ENCODE peak calls at places on chromosomes 2 and 18, in nine cellular contexts. K, A, Q, G, N, H, M, C and U are unnamed samples.

GRCh38 chr2:54261537-54261936 is 5.5 kb upstream of the TSPYL6 start:
- DNase-seq in K (no peak), A (no peak), Q (no peak), G (peak; percentile 80), N (no peak), H (no peak), M (no peak), C (no peak), U (no peak)

GRCh38 chr2:180787330-180787729 is 193.1 kb upstream of the UBE2E3 start:
- DNase-seq in K (no peak), A (no peak), Q (no peak), G (no peak), N (no peak), H (no peak), M (no peak), C (no peak), U (no peak)

GRCh38 chr2:180222642-180223041 is 215.5 kb upstream of the CWC22 start:
- DNase-seq in K (no peak), A (no peak), Q (no peak), G (no peak), N (no peak), H (no peak), M (no peak), C (no peak), U (peak; percentile 62)

GRCh38 chr18:28175047-28175929 is 1.6 kb downstream of the CDH2 start:
- DNase-seq in K (peak; percentile 78), A (no peak), Q (peak; percentile 36), G (peak; percentile 74), N (no peak), H (no peak), M (peak; percentile 60), C (no peak), U (no peak)

GRCh38 chr2:215410932-215411285 is 25.0 kb downstream of the FN1 start:
- DNase-seq in K (no peak), A (no peak), Q (no peak), G (peak; percentile 57), N (no peak), H (peak; percentile 89), M (no peak), C (no peak), U (no peak)

GRCh38 chr18:23237524-23238151 is 102.4 kb downstream of the CABLES1 start:
- DNase-seq in K (peak; percentile 86), A (peak; percentile 60), Q (peak; percentile 57), G (no peak), N (no peak), H (no peak), M (peak; percentile 85), C (peak; percentile 81), U (peak; percentile 84)

GRCh38 chr2:65437392-65438135 is 5.2 kb upstream of the SPRED2 start:
- DNase-seq in K (no peak), A (no peak), Q (no peak), G (no peak), N (peak; percentile 69), H (no peak), M (no peak), C (no peak), U (no peak)

GRCh38 chr2:200609027-200609614 is 23.3 kb downstream of the AOX1 start:
- DNase-seq in K (no peak), A (no peak), Q (no peak), G (no peak), N (no peak), H (peak; percentile 24), M (peak; percentile 83), C (no peak), U (peak; percentile 73)

GRCh38 chr2:217941886-217942728 is 60.7 kb downstream of the TNS1 start:
- DNase-seq in K (peak; percentile 72), A (no peak), Q (no peak), G (no peak), N (no peak), H (no peak), M (no peak), C (no peak), U (no peak)

GRCh38 chr2:164710252-164710633 is 89.0 kb upstream of the GRB14 start:
- DNase-seq in K (no peak), A (no peak), Q (no peak), G (peak; percentile 57), N (no peak), H (no peak), M (no peak), C (no peak), U (no peak)

GRCh38 chr2:177666408-177666807 is 273.8 kb downstream of the AGPS start:
- DNase-seq in K (no peak), A (no peak), Q (no peak), G (no peak), N (no peak), H (no peak), M (no peak), C (no peak), U (no peak)

GRCh38 chr2:120926463-120927165 is 190.9 kb downstream of the GLI2 start:
- DNase-seq in K (no peak), A (no peak), Q (no peak), G (no peak), N (no peak), H (no peak), M (no peak), C (no peak), U (no peak)

GRCh38 chr2:144959416-144959815 is 439.5 kb upstream of the ZEB2 start:
- DNase-seq in K (no peak), A (no peak), Q (no peak), G (no peak), N (no peak), H (no peak), M (no peak), C (no peak), U (no peak)

GRCh38 chr2:129678751-129679150 is 300.7 kb upstream of the RAB6C start:
- DNase-seq in K (no peak), A (no peak), Q (no peak), G (no peak), N (no peak), H (no peak), M (no peak), C (no peak), U (no peak)

GRCh38 chr18:12598181-12598921 is 59.6 kb downstream of the SPIRE1 start:
- DNase-seq in K (no peak), A (no peak), Q (no peak), G (no peak), N (no peak), H (no peak), M (no peak), C (no peak), U (no peak)
- TF ChIP-seq POLR2AphosphoS5 in K (no peak), A (no peak), Q (no peak), G (no peak), N (no peak), H (no peak), M (no peak), C (no peak), U (no peak)

GRCh38 chr2:46277470-46278190 is 19.6 kb upstream of the EPAS1 start:
- DNase-seq in K (no peak), A (no peak), Q (no peak), G (peak; percentile 35), N (no peak), H (no peak), M (no peak), C (no peak), U (no peak)

GRCh38 chr2:46273919-46274318 is 23.3 kb upstream of the EPAS1 start:
- DNase-seq in K (no peak), A (no peak), Q (no peak), G (no peak), N (no peak), H (no peak), M (no peak), C (no peak), U (no peak)

GRCh38 chr2:46278952-46279351 is 18.3 kb upstream of the EPAS1 start:
- DNase-seq in K (no peak), A (no peak), Q (peak; percentile 39), G (no peak), N (no peak), H (no peak), M (no peak), C (no peak), U (no peak)

GRCh38 chr2:46275995-46276394 is 21.2 kb upstream of the EPAS1 start:
- DNase-seq in K (peak; percentile 89), A (no peak), Q (no peak), G (no peak), N (no peak), H (no peak), M (peak; percentile 74), C (no peak), U (no peak)

GRCh38 chr2:46276652-46277051 is 20.6 kb upstream of the EPAS1 start:
- DNase-seq in K (no peak), A (no peak), Q (no peak), G (no peak), N (no peak), H (no peak), M (no peak), C (no peak), U (no peak)
- TF ChIP-seq CTCF in K (peak; percentile 10), A (no peak), Q (no peak), G (peak; percentile 14), N (no peak), H (peak; percentile 32), M (no peak), C (no peak), U (no peak)

GRCh38 chr2:48265169-48266013 is 264.6 kb upstream of the STON1 start:
- DNase-seq in K (no peak), A (no peak), Q (no peak), G (no peak), N (no peak), H (no peak), M (no peak), C (no peak), U (no peak)
- TF ChIP-seq POLR2A in K (no peak), A (no peak), Q (no peak), G (no peak), N (no peak), H (no peak), M (no peak), C (no peak), U (no peak)

GRCh38 chr2:226738821-226739507 is 60.7 kb downstream of the IRS1 start:
- DNase-seq in K (no peak), A (peak; percentile 45), Q (no peak), G (peak; percentile 79), N (no peak), H (no peak), M (no peak), C (no peak), U (no peak)

GRCh38 chr2:226743911-226744310 is 55.7 kb downstream of the IRS1 start:
- DNase-seq in K (no peak), A (no peak), Q (no peak), G (no peak), N (no peak), H (no peak), M (no peak), C (no peak), U (no peak)

GRCh38 chr2:226740039-226740648 is 59.5 kb downstream of the IRS1 start:
- DNase-seq in K (no peak), A (no peak), Q (no peak), G (peak; percentile 49), N (no peak), H (no peak), M (no peak), C (no peak), U (no peak)

GRCh38 chr2:226739508-226740030 is 60.1 kb downstream of the IRS1 start:
- DNase-seq in K (no peak), A (no peak), Q (no peak), G (no peak), N (no peak), H (no peak), M (no peak), C (no peak), U (no peak)

DNA sequence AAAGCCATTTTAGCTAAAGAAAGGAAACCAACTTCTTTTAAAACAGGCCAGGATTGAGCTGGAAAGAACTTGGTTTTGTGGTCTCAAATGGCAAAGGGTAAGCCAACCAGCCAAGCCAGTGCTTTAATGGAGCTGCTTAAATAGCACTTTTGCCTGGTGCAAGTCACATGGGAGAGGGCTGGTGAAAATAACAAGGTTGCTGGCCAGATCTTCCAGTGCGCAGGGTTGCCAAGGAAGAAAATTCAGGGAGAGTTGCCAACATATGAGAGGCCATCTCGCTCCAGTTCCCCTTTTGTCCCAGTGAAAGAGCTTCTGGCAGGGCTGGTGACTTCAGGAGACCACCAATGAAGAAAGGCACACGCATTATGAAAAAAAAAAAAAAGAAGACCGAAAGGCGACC is 57.3 kb downstream of the IRS1 start:
- DNase-seq in K (no peak), A (peak; percentile 68), Q (peak; percentile 42), G (no peak), N (no peak), H (no peak), M (peak; percentile 85), C (no peak), U (no peak)
- TF ChIP-seq POLR2AphosphoS5 in K (no peak), A (no peak), Q (no peak), G (no peak), N (no peak), H (no peak), M (peak; percentile 43), C (no peak), U (no peak)